ENCODE peak calls at places on chromosomes 4 and X, in ten cellular contexts. One of them, this sample, is unnamed.

GRCh38 chr4:77454858-77455257 is 150.8 kb upstream of the CXCL13 start:
- DNase-seq in ovary: no peak
- DNase-seq in cardiac muscle cell: no peak
- DNase-seq in astrocyte of the cerebellum: no peak
- DNase-seq in fibroblast of lung: no peak
- DNase-seq in colonic mucosa: no peak
- DNase-seq in esophagus muscularis mucosa: no peak
- DNase-seq in lower leg skin: no peak
- DNase-seq in transverse colon: no peak
- DNase-seq in breast epithelium: no peak
- DNase-seq in this sample: no peak

GRCh38 chr4:165383757-165384156 is 4.9 kb downstream of the CPE start:
- DNase-seq in ovary: no peak
- DNase-seq in fibroblast of lung: peak
- DNase-seq in astrocyte of the cerebellum: no peak
- DNase-seq in esophagus muscularis mucosa: no peak
- DNase-seq in colonic mucosa: no peak
- DNase-seq in transverse colon: no peak
- DNase-seq in lower leg skin: no peak
- DNase-seq in breast epithelium: no peak
- DNase-seq in cardiac muscle cell: no peak
- DNase-seq in this sample: no peak

GRCh38 chr4:147747787-147748454 is 16.0 kb downstream of the ARHGAP10 start:
- DNase-seq in ovary: no peak
- DNase-seq in lower leg skin: no peak
- DNase-seq in esophagus muscularis mucosa: no peak
- DNase-seq in breast epithelium: no peak
- DNase-seq in colonic mucosa: no peak
- DNase-seq in fibroblast of lung: no peak
- DNase-seq in transverse colon: no peak
- DNase-seq in astrocyte of the cerebellum: no peak
- DNase-seq in cardiac muscle cell: no peak
- DNase-seq in this sample: peak

GRCh38 chr4:87896020-87896621 is 63.4 kb downstream of the MEPE start:
- DNase-seq in transverse colon: no peak
- DNase-seq in colonic mucosa: no peak
- DNase-seq in fibroblast of lung: peak
- DNase-seq in breast epithelium: no peak
- DNase-seq in cardiac muscle cell: no peak
- DNase-seq in astrocyte of the cerebellum: peak
- DNase-seq in lower leg skin: no peak
- DNase-seq in ovary: no peak
- DNase-seq in esophagus muscularis mucosa: no peak
- DNase-seq in this sample: no peak

GRCh38 chr4:176981551-176981950 is 188.8 kb upstream of the VEGFC start:
- DNase-seq in fibroblast of lung: peak
- DNase-seq in transverse colon: no peak
- DNase-seq in breast epithelium: no peak
- DNase-seq in colonic mucosa: no peak
- DNase-seq in lower leg skin: no peak
- DNase-seq in ovary: no peak
- DNase-seq in astrocyte of the cerebellum: no peak
- DNase-seq in esophagus muscularis mucosa: no peak
- DNase-seq in cardiac muscle cell: no peak
- DNase-seq in this sample: no peak

GRCh38 chr4:55468724-55469123 is 73.0 kb downstream of the TMEM165 start:
- DNase-seq in esophagus muscularis mucosa: no peak
- DNase-seq in transverse colon: no peak
- DNase-seq in cardiac muscle cell: no peak
- DNase-seq in breast epithelium: no peak
- DNase-seq in ovary: no peak
- DNase-seq in lower leg skin: no peak
- DNase-seq in fibroblast of lung: peak
- DNase-seq in astrocyte of the cerebellum: peak
- DNase-seq in colonic mucosa: no peak
- DNase-seq in this sample: no peak

GRCh38 chrX:9598344-9598743 is 133.5 kb downstream of the TBL1X start:
- DNase-seq in breast epithelium: no peak
- DNase-seq in ovary: no peak
- DNase-seq in colonic mucosa: no peak
- DNase-seq in esophagus muscularis mucosa: no peak
- DNase-seq in cardiac muscle cell: no peak
- DNase-seq in transverse colon: no peak
- DNase-seq in lower leg skin: peak
- DNase-seq in astrocyte of the cerebellum: no peak
- DNase-seq in fibroblast of lung: no peak
- DNase-seq in this sample: peak

GRCh38 chr4:680931-681645 is 6.7 kb downstream of the MYL5 start:
- DNase-seq in astrocyte of the cerebellum: no peak
- DNase-seq in fibroblast of lung: peak
- DNase-seq in lower leg skin: peak
- DNase-seq in cardiac muscle cell: peak
- DNase-seq in transverse colon: peak
- DNase-seq in ovary: no peak
- DNase-seq in breast epithelium: peak
- DNase-seq in colonic mucosa: peak
- DNase-seq in esophagus muscularis mucosa: no peak
- DNase-seq in this sample: no peak

GRCh38 chr4:34814266-34814665 is 1430.0 kb downstream of the ARAP2 start:
- DNase-seq in astrocyte of the cerebellum: peak
- DNase-seq in transverse colon: no peak
- DNase-seq in ovary: no peak
- DNase-seq in colonic mucosa: no peak
- DNase-seq in esophagus muscularis mucosa: no peak
- DNase-seq in breast epithelium: no peak
- DNase-seq in fibroblast of lung: no peak
- DNase-seq in lower leg skin: no peak
- DNase-seq in cardiac muscle cell: no peak
- DNase-seq in this sample: no peak

GRCh38 chrX:53265771-53266170 is 15.6 kb downstream of the IQSEC2 start:
- DNase-seq in cardiac muscle cell: no peak
- DNase-seq in breast epithelium: no peak
- DNase-seq in fibroblast of lung: peak
- DNase-seq in astrocyte of the cerebellum: no peak
- DNase-seq in esophagus muscularis mucosa: no peak
- DNase-seq in ovary: no peak
- DNase-seq in lower leg skin: no peak
- DNase-seq in colonic mucosa: no peak
- DNase-seq in transverse colon: no peak
- DNase-seq in this sample: no peak

GRCh38 chr4:27318740-27319139 is 458.1 kb downstream of the STIM2 start:
- DNase-seq in breast epithelium: no peak
- DNase-seq in ovary: no peak
- DNase-seq in astrocyte of the cerebellum: peak
- DNase-seq in transverse colon: peak
- DNase-seq in cardiac muscle cell: peak
- DNase-seq in esophagus muscularis mucosa: no peak
- DNase-seq in fibroblast of lung: peak
- DNase-seq in lower leg skin: no peak
- DNase-seq in colonic mucosa: peak
- DNase-seq in this sample: peak

DNA sequence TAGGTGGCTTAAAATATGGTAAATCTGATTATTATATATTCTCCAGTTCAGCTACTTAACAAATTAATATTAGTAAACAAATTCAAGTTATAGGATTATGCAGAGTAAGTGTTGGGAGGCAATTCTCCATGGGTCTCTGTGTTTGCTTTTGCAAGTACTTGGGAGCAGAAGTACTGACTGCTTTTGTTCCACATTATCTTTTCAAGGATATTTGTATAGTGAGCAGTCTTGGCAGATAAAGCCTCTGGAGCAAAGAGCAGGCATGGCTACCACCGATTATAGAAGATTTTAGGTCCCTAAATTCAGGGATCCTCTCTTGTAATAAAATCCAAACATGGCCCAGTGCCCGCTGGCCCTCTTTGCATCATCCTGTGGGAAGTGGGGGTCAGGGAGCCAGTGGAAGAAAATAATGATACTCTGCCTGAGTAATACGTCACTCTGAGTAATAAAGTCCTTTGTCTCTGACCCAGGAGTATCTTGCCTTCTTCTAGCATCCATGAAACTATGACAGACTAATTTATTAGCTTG is 23.2 kb downstream of the NDNF start:
- DNase-seq in esophagus muscularis mucosa: no peak
- DNase-seq in lower leg skin: no peak
- DNase-seq in astrocyte of the cerebellum: no peak
- DNase-seq in cardiac muscle cell: no peak
- DNase-seq in ovary: no peak
- DNase-seq in fibroblast of lung: no peak
- DNase-seq in transverse colon: no peak
- DNase-seq in colonic mucosa: no peak
- DNase-seq in breast epithelium: no peak
- DNase-seq in this sample: no peak
- H3K4me3 ChIP-seq in esophagus muscularis mucosa: no peak
- H3K4me3 ChIP-seq in lower leg skin: no peak
- H3K4me3 ChIP-seq in astrocyte of the cerebellum: no peak
- H3K4me3 ChIP-seq in cardiac muscle cell: no peak
- H3K4me3 ChIP-seq in ovary: no peak
- H3K4me3 ChIP-seq in fibroblast of lung: no peak
- H3K4me3 ChIP-seq in transverse colon: no peak
- H3K4me3 ChIP-seq in colonic mucosa: no peak
- H3K4me3 ChIP-seq in breast epithelium: no peak
- H3K4me3 ChIP-seq in this sample: no peak

GRCh38 chr4:112510191-112510467 is 5.9 kb downstream of the NEUROG2 start:
- DNase-seq in colonic mucosa: no peak
- DNase-seq in transverse colon: no peak
- DNase-seq in fibroblast of lung: no peak
- DNase-seq in esophagus muscularis mucosa: no peak
- DNase-seq in astrocyte of the cerebellum: no peak
- DNase-seq in ovary: no peak
- DNase-seq in cardiac muscle cell: no peak
- DNase-seq in breast epithelium: no peak
- DNase-seq in lower leg skin: no peak
- DNase-seq in this sample: no peak
- H3K4me3 ChIP-seq in colonic mucosa: no peak
- H3K4me3 ChIP-seq in transverse colon: no peak
- H3K4me3 ChIP-seq in fibroblast of lung: no peak
- H3K4me3 ChIP-seq in esophagus muscularis mucosa: peak
- H3K4me3 ChIP-seq in astrocyte of the cerebellum: peak
- H3K4me3 ChIP-seq in ovary: no peak
- H3K4me3 ChIP-seq in cardiac muscle cell: no peak
- H3K4me3 ChIP-seq in breast epithelium: peak
- H3K4me3 ChIP-seq in lower leg skin: no peak
- H3K4me3 ChIP-seq in this sample: no peak

GRCh38 chr4:143390764-143391163 is 54.1 kb downstream of the GAB1 start:
- DNase-seq in transverse colon: peak
- DNase-seq in astrocyte of the cerebellum: no peak
- DNase-seq in ovary: no peak
- DNase-seq in cardiac muscle cell: no peak
- DNase-seq in fibroblast of lung: no peak
- DNase-seq in esophagus muscularis mucosa: no peak
- DNase-seq in colonic mucosa: no peak
- DNase-seq in lower leg skin: no peak
- DNase-seq in breast epithelium: no peak
- DNase-seq in this sample: no peak

GRCh38 chr4:143389543-143390195 is 53.0 kb downstream of the GAB1 start:
- DNase-seq in esophagus muscularis mucosa: no peak
- DNase-seq in ovary: no peak
- DNase-seq in colonic mucosa: no peak
- DNase-seq in transverse colon: no peak
- DNase-seq in cardiac muscle cell: no peak
- DNase-seq in astrocyte of the cerebellum: no peak
- DNase-seq in fibroblast of lung: peak
- DNase-seq in breast epithelium: no peak
- DNase-seq in lower leg skin: no peak
- DNase-seq in this sample: no peak

GRCh38 chr4:143391895-143392294 is 55.2 kb downstream of the GAB1 start:
- DNase-seq in colonic mucosa: no peak
- DNase-seq in transverse colon: no peak
- DNase-seq in esophagus muscularis mucosa: no peak
- DNase-seq in ovary: no peak
- DNase-seq in breast epithelium: no peak
- DNase-seq in fibroblast of lung: peak
- DNase-seq in lower leg skin: no peak
- DNase-seq in astrocyte of the cerebellum: no peak
- DNase-seq in cardiac muscle cell: no peak
- DNase-seq in this sample: no peak

GRCh38 chr4:143393195-143393594 is 56.5 kb downstream of the GAB1 start:
- DNase-seq in fibroblast of lung: no peak
- DNase-seq in breast epithelium: no peak
- DNase-seq in colonic mucosa: no peak
- DNase-seq in lower leg skin: no peak
- DNase-seq in astrocyte of the cerebellum: no peak
- DNase-seq in cardiac muscle cell: no peak
- DNase-seq in ovary: no peak
- DNase-seq in esophagus muscularis mucosa: no peak
- DNase-seq in transverse colon: no peak
- DNase-seq in this sample: no peak

DNA sequence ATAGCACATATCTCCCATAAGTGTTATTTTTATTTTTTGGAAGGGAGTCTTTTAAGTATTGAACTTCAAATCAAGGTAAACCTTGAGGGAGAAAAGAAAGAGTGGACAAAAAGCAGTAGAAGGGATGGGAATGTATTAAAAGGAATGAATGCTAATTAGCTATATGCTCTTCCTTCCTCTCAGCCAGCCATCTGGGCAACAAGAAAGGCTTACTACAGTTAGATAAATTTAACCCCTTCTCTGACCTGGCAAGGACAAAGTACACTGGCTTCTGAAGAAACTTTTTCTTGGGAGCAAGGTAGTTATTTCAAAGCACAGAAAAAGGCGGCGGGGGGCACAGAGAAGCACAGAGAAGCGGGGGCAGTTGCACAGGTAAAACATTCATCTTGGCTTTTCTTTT is 54.6 kb downstream of the GAB1 start:
- DNase-seq in breast epithelium: no peak
- DNase-seq in colonic mucosa: no peak
- DNase-seq in astrocyte of the cerebellum: no peak
- DNase-seq in ovary: no peak
- DNase-seq in fibroblast of lung: no peak
- DNase-seq in transverse colon: no peak
- DNase-seq in esophagus muscularis mucosa: no peak
- DNase-seq in cardiac muscle cell: no peak
- DNase-seq in lower leg skin: no peak
- DNase-seq in this sample: no peak
- H3K4me3 ChIP-seq in breast epithelium: no peak
- H3K4me3 ChIP-seq in colonic mucosa: no peak
- H3K4me3 ChIP-seq in astrocyte of the cerebellum: no peak
- H3K4me3 ChIP-seq in ovary: no peak
- H3K4me3 ChIP-seq in fibroblast of lung: no peak
- H3K4me3 ChIP-seq in transverse colon: no peak
- H3K4me3 ChIP-seq in esophagus muscularis mucosa: no peak
- H3K4me3 ChIP-seq in cardiac muscle cell: no peak
- H3K4me3 ChIP-seq in lower leg skin: no peak
- H3K4me3 ChIP-seq in this sample: no peak

DNA sequence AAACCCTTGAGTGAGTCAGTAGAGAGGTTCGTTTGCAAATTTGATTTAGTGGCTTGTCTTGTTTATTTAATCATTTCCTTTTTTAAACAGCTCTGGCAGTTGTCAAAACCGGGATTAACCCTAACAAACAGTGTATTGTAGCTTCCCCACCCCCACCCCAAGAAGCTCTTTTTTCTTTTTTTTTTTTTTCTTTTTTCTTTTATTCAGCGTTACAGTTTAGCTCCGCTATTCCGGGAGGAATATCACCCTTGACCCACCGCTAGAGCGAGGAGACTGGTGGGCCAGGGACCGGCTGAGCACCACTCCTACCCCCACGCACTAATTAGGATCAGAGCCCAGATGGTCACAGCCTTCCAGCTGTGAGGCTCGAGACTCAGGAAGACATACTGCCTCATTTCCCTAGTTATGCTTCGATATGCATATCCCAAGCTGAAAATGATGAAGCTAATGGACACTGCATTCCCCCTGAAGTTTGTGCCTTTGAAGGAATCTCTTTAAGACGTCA is 2.0 kb downstream of the PARM1 start:
- DNase-seq in ovary: peak
- DNase-seq in cardiac muscle cell: no peak
- DNase-seq in colonic mucosa: no peak
- DNase-seq in transverse colon: no peak
- DNase-seq in fibroblast of lung: no peak
- DNase-seq in breast epithelium: no peak
- DNase-seq in lower leg skin: no peak
- DNase-seq in esophagus muscularis mucosa: no peak
- DNase-seq in astrocyte of the cerebellum: no peak
- DNase-seq in this sample: no peak
- H3K4me3 ChIP-seq in ovary: peak
- H3K4me3 ChIP-seq in cardiac muscle cell: peak
- H3K4me3 ChIP-seq in colonic mucosa: peak
- H3K4me3 ChIP-seq in transverse colon: peak
- H3K4me3 ChIP-seq in fibroblast of lung: no peak
- H3K4me3 ChIP-seq in breast epithelium: peak
- H3K4me3 ChIP-seq in lower leg skin: no peak
- H3K4me3 ChIP-seq in esophagus muscularis mucosa: peak
- H3K4me3 ChIP-seq in astrocyte of the cerebellum: no peak
- H3K4me3 ChIP-seq in this sample: no peak